ENCODE peak calls at places on chromosomes 16 and 17, in four cellular contexts. I is IMR-90, K is mesendoderm, J is neuronal stem cell. E is an unnamed sample.

GRCh38 chr17:73952136-73952497 is 251.4 kb upstream of the RPL38 start:
- DNase-seq in I (no peak), K (no peak), J (peak; percentile 65), E (no peak)

GRCh38 chr17:59401725-59402124 is 70.3 kb downstream of the YPEL2 start:
- DNase-seq in I (no peak), K (peak; percentile 71), J (no peak), E (no peak)

GRCh38 chr16:80684906-80685305 is 119.5 kb downstream of the CDYL2 start:
- DNase-seq in I (no peak), K (no peak), J (no peak), E (no peak)

GRCh38 chr17:6660101-6660500 is 8.5 kb downstream of the C17orf100 start:
- DNase-seq in I (no peak), K (no peak), J (no peak), E (no peak)

GRCh38 chr17:44788139-44788538 is 29.4 kb downstream of the ADAM11 start:
- DNase-seq in I (peak; percentile 11), K (no peak), J (no peak), E (no peak)

GRCh38 chr17:10600551-10600950 is 51.1 kb upstream of the MYH2 start:
- DNase-seq in I (peak; percentile 45), K (no peak), J (no peak), E (no peak)

GRCh38 chr17:78899361-78900260 is 3.4 kb downstream of the CEP295NL start:
- DNase-seq in I (no peak), K (peak; percentile 77), J (no peak), E (no peak)

GRCh38 chr17:18363021-18363941 is at the start of gene SHMT1:
- DNase-seq in I (peak; percentile 77), K (peak; percentile 97), J (peak; percentile 85), E (peak; percentile 74)

GRCh38 chr17:73625006-73625405 is 19.2 kb downstream of the SDK2 start:
- DNase-seq in I (no peak), K (peak; percentile 46), J (no peak), E (no peak)

GRCh38 chr16:58589311-58589890 is 40.2 kb downstream of the CNOT1 start:
- DNase-seq in I (peak; percentile 11), K (no peak), J (no peak), E (no peak)

GRCh38 chr17:39152134-39152884 is 872 bp upstream of the PLXDC1 start:
- DNase-seq in I (no peak), K (no peak), J (peak; percentile 37), E (no peak)

GRCh38 chr17:3025421-3026124 is 37.8 kb downstream of the OR1D5 start:
- DNase-seq in I (no peak), K (no peak), J (no peak), E (no peak)

GRCh38 chr17:38560503-38561318 is 45.0 kb downstream of the SRCIN1 start:
- DNase-seq in I (peak; percentile 42), K (peak; percentile 57), J (no peak), E (peak; percentile 27)

GRCh38 chr17:40314557-40314953 is 5.6 kb downstream of the RARA start:
- DNase-seq in I (peak; percentile 91), K (no peak), J (no peak), E (peak; percentile 80)

GRCh38 chr17:29582767-29583166 is 6.7 kb downstream of the GIT1 start:
- DNase-seq in I (no peak), K (no peak), J (no peak), E (no peak)

GRCh38 chr17:33732116-33732515 is 439.0 kb upstream of the ASIC2 start:
- DNase-seq in I (peak; percentile 0), K (peak; percentile 43), J (peak; percentile 51), E (no peak)

GRCh38 chr17:70767102-70767701 is 597.9 kb downstream of the KCNJ2 start:
- DNase-seq in I (peak; percentile 59), K (peak; percentile 31), J (peak; percentile 12), E (peak; percentile 18)

GRCh38 chr16:1485847-1486496 is 2.8 kb downstream of the PTX4 start:
- DNase-seq in I (no peak), K (no peak), J (no peak), E (no peak)

GRCh38 chr16:83837566-83837965 is 29.8 kb downstream of the HSBP1 start:
- DNase-seq in I (no peak), K (no peak), J (no peak), E (no peak)

GRCh38 chr16:3468501-3468900 is 25.0 kb downstream of the NAA60 start:
- DNase-seq in I (no peak), K (peak; percentile 53), J (no peak), E (no peak)

GRCh38 chr17:50630524-50631194 is 4.0 kb upstream of the ABCC3 start:
- DNase-seq in I (no peak), K (no peak), J (no peak), E (no peak)

GRCh38 chr17:49552070-49552751 is 23.5 kb upstream of the NXPH3 start:
- DNase-seq in I (peak; percentile 28), K (no peak), J (no peak), E (no peak)

GRCh38 chr17:44970136-44970737 is 2.1 kb upstream of the C1QL1 start:
- DNase-seq in I (no peak), K (peak; percentile 49), J (no peak), E (peak; percentile 20)

GRCh38 chr16:11254913-11255736 is 879 bp downstream of the SOCS1 start:
- DNase-seq in I (peak; percentile 34), K (no peak), J (peak; percentile 42), E (peak; percentile 56)

GRCh38 chr16:13913374-13914292 is 6.3 kb upstream of the ERCC4 start:
- DNase-seq in I (no peak), K (no peak), J (no peak), E (no peak)

GRCh38 chr17:6603746-6604325 is 36.7 kb downstream of the KIAA0753 start:
- DNase-seq in I (peak; percentile 30), K (no peak), J (no peak), E (no peak)

GRCh38 chr16:89317729-89318429 is 100.4 kb downstream of the ZNF778 start:
- DNase-seq in I (no peak), K (no peak), J (no peak), E (no peak)

GRCh38 chr17:58235821-58236220 is 2.6 kb upstream of the LPO start:
- DNase-seq in I (no peak), K (no peak), J (no peak), E (no peak)

GRCh38 chr17:5042152-5043022 is 7.2 kb upstream of the SLC52A1 start:
- DNase-seq in I (no peak), K (no peak), J (no peak), E (no peak)

GRCh38 chr17:8696951-8697745 is 47.5 kb downstream of the CCDC42 start:
- DNase-seq in I (peak; percentile 94), K (peak; percentile 94), J (no peak), E (peak; percentile 98)

GRCh38 chr17:3838206-3838605 is 7.8 kb downstream of the NCBP3 start:
- DNase-seq in I (no peak), K (no peak), J (no peak), E (no peak)

GRCh38 chr16:30382398-30383015 is at the start of gene SEPTIN1:
- DNase-seq in I (no peak), K (no peak), J (no peak), E (no peak)

GRCh38 chr17:60579090-60579489 is 20.9 kb upstream of the PPM1D start:
- DNase-seq in I (peak; percentile 79), K (no peak), J (no peak), E (no peak)

GRCh38 chr17:78192616-78193015 is 5.5 kb downstream of the AFMID start:
- DNase-seq in I (no peak), K (no peak), J (no peak), E (no peak)

GRCh38 chr16:70416748-70417616 is 21.9 kb downstream of the ST3GAL2 start:
- DNase-seq in I (no peak), K (no peak), J (no peak), E (no peak)

DNA sequence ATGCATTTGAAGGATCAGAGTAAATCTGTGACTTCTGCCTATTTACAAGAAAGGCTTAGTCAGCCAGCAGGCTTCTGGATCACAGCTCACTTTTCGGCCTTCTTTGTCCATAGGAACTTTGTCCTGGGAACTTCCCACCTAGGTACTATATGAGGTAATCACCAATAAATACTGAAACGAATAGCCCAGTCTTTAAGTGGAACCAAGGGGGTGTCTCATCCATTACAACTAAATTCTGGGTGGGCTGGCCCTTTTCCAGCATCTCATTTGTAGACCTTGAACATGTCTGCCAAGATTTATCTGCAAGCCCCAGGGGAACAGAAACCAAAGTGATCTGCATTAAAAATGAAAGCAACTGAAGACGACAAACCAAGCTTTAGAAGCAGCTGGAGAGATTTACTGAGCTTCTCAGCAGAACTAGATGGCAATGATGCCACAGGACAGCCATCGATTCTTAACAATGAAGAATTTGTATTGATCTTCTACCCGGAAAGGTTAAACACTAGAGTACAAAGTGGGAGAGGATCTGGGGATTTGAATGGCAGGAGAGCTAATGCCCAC is 55.5 kb downstream of the SNX11 start:
- DNase-seq in I (no peak), K (no peak), J (no peak), E (peak; percentile 6)
- H3K9ac ChIP-seq in I (no peak overlapping the region), K (no peak overlapping the region), J (no peak overlapping the region), E (no peak overlapping the region)

GRCh38 chr16:55872130-55872529 is 3.0 kb downstream of the CES5A start:
- DNase-seq in I (no peak), K (no peak), J (no peak), E (no peak)

GRCh38 chr16:55868980-55869379 is 6.2 kb downstream of the CES5A start:
- DNase-seq in I (no peak), K (no peak), J (no peak), E (no peak)

GRCh38 chr16:55871411-55872038 is 3.6 kb downstream of the CES5A start:
- DNase-seq in I (no peak), K (no peak), J (no peak), E (no peak)

GRCh38 chr16:55873122-55873521 is 2.1 kb downstream of the CES5A start:
- DNase-seq in I (no peak), K (no peak), J (no peak), E (no peak)

GRCh38 chr16:55868137-55868536 is 7.0 kb downstream of the CES5A start:
- DNase-seq in I (no peak), K (no peak), J (no peak), E (no peak)
- H3K9ac ChIP-seq in I (no peak overlapping the region), K (no peak overlapping the region), J (no peak overlapping the region), E (no peak overlapping the region)

GRCh38 chr17:67138392-67138791 is 94.0 kb downstream of the CACNG1 start:
- DNase-seq in I (no peak), K (no peak), J (no peak), E (no peak)

GRCh38 chr17:67139289-67139688 is 94.9 kb downstream of the CACNG1 start:
- DNase-seq in I (no peak), K (no peak), J (no peak), E (peak; percentile 13)

GRCh38 chr17:67136191-67137025 is 92.1 kb downstream of the CACNG1 start:
- DNase-seq in I (peak; percentile 72), K (no peak), J (no peak), E (no peak)

GRCh38 chr17:67137860-67138259 is 93.5 kb downstream of the CACNG1 start:
- DNase-seq in I (no peak), K (no peak), J (no peak), E (no peak)

GRCh38 chr17:67137026-67137370 is 92.6 kb downstream of the CACNG1 start:
- DNase-seq in I (peak; percentile 61), K (no peak), J (no peak), E (peak; percentile 12)
- H3K9ac ChIP-seq in I (no peak overlapping the region), K (no peak overlapping the region), J (no peak overlapping the region), E (no peak overlapping the region)

GRCh38 chr17:76643553-76644148 is at the start of gene ST6GALNAC1:
- DNase-seq in I (no peak), K (no peak), J (no peak), E (no peak)
- H3K9ac ChIP-seq in I (no peak within 1 kb of the TSS), K (no peak within 1 kb of the TSS), J (peak within 1 kb of the TSS; percentile 47), E (no peak within 1 kb of the TSS)

E was measured in astrocyte.